ENCODE peak calls at places on chromosomes 13 and 19, in ten cellular contexts. One of them, this sample, is unnamed.

GRCh38 chr19:23393121-23393520 is 2.1 kb downstream of the ZNF91 start:
- DNase-seq in left ventricle myocardium superior: no peak
- DNase-seq in neural crest cell: no peak
- DNase-seq in NCI-H2081: no peak
- DNase-seq in body of pancreas: no peak
- DNase-seq in stimulated activated CD4-positive, alpha-beta T cell treated with anti-CD3 and anti-CD28 coated beads, Interleukin-12 subunit alpha, Interleukin-12 subunit beta, amount 100 ng/mL, for 4 hours: no peak
- DNase-seq in cerebellar nuclear complex: no peak
- DNase-seq in IMR-90: no peak
- DNase-seq in T-helper 9 cell: no peak
- DNase-seq in C1 segment of cervical spinal cord: no peak
- DNase-seq in this sample: no peak

GRCh38 chr13:98041081-98041820 is 87.8 kb downstream of the IPO5 start:
- DNase-seq in left ventricle myocardium superior: no peak
- DNase-seq in neural crest cell: no peak
- DNase-seq in NCI-H2081: no peak
- DNase-seq in body of pancreas: no peak
- DNase-seq in stimulated activated CD4-positive, alpha-beta T cell treated with anti-CD3 and anti-CD28 coated beads, Interleukin-12 subunit alpha, Interleukin-12 subunit beta, amount 100 ng/mL, for 4 hours: no peak
- DNase-seq in cerebellar nuclear complex: no peak
- DNase-seq in IMR-90: no peak
- DNase-seq in T-helper 9 cell: no peak
- DNase-seq in C1 segment of cervical spinal cord: no peak
- DNase-seq in this sample: no peak

GRCh38 chr19:52600639-52601024 is 30.5 kb downstream of the ZNF701 start:
- DNase-seq in left ventricle myocardium superior: peak
- DNase-seq in neural crest cell: no peak
- DNase-seq in NCI-H2081: no peak
- DNase-seq in body of pancreas: no peak
- DNase-seq in stimulated activated CD4-positive, alpha-beta T cell treated with anti-CD3 and anti-CD28 coated beads, Interleukin-12 subunit alpha, Interleukin-12 subunit beta, amount 100 ng/mL, for 4 hours: no peak
- DNase-seq in cerebellar nuclear complex: no peak
- DNase-seq in IMR-90: peak
- DNase-seq in T-helper 9 cell: no peak
- DNase-seq in C1 segment of cervical spinal cord: no peak
- DNase-seq in this sample: no peak

GRCh38 chr13:39016087-39016486 is 21.8 kb downstream of the PROSER1 start:
- DNase-seq in left ventricle myocardium superior: no peak
- DNase-seq in neural crest cell: no peak
- DNase-seq in NCI-H2081: no peak
- DNase-seq in body of pancreas: no peak
- DNase-seq in stimulated activated CD4-positive, alpha-beta T cell treated with anti-CD3 and anti-CD28 coated beads, Interleukin-12 subunit alpha, Interleukin-12 subunit beta, amount 100 ng/mL, for 4 hours: no peak
- DNase-seq in cerebellar nuclear complex: no peak
- DNase-seq in IMR-90: no peak
- DNase-seq in T-helper 9 cell: no peak
- DNase-seq in C1 segment of cervical spinal cord: no peak
- DNase-seq in this sample: no peak

GRCh38 chr13:32426981-32427851 is 714 bp downstream of the N4BP2L1 start:
- DNase-seq in left ventricle myocardium superior: peak
- DNase-seq in neural crest cell: peak
- DNase-seq in NCI-H2081: peak
- DNase-seq in body of pancreas: peak
- DNase-seq in stimulated activated CD4-positive, alpha-beta T cell treated with anti-CD3 and anti-CD28 coated beads, Interleukin-12 subunit alpha, Interleukin-12 subunit beta, amount 100 ng/mL, for 4 hours: peak
- DNase-seq in cerebellar nuclear complex: no peak
- DNase-seq in IMR-90: peak
- DNase-seq in T-helper 9 cell: peak
- DNase-seq in C1 segment of cervical spinal cord: no peak
- DNase-seq in this sample: peak

GRCh38 chr19:5964816-5965565 is 12.9 kb downstream of the RANBP3 start:
- DNase-seq in left ventricle myocardium superior: no peak
- DNase-seq in neural crest cell: no peak
- DNase-seq in NCI-H2081: no peak
- DNase-seq in body of pancreas: no peak
- DNase-seq in stimulated activated CD4-positive, alpha-beta T cell treated with anti-CD3 and anti-CD28 coated beads, Interleukin-12 subunit alpha, Interleukin-12 subunit beta, amount 100 ng/mL, for 4 hours: no peak
- DNase-seq in cerebellar nuclear complex: no peak
- DNase-seq in IMR-90: no peak
- DNase-seq in T-helper 9 cell: no peak
- DNase-seq in C1 segment of cervical spinal cord: no peak
- DNase-seq in this sample: no peak

GRCh38 chr19:13207237-13208130 is 57.3 kb downstream of the IER2 start:
- DNase-seq in left ventricle myocardium superior: peak
- DNase-seq in neural crest cell: peak
- DNase-seq in NCI-H2081: no peak
- DNase-seq in body of pancreas: no peak
- DNase-seq in stimulated activated CD4-positive, alpha-beta T cell treated with anti-CD3 and anti-CD28 coated beads, Interleukin-12 subunit alpha, Interleukin-12 subunit beta, amount 100 ng/mL, for 4 hours: no peak
- DNase-seq in cerebellar nuclear complex: no peak
- DNase-seq in IMR-90: no peak
- DNase-seq in T-helper 9 cell: no peak
- DNase-seq in C1 segment of cervical spinal cord: no peak
- DNase-seq in this sample: no peak

GRCh38 chr19:28482221-28482620 is 730.7 kb downstream of the UQCRFS1 start:
- DNase-seq in left ventricle myocardium superior: no peak
- DNase-seq in neural crest cell: no peak
- DNase-seq in NCI-H2081: no peak
- DNase-seq in body of pancreas: no peak
- DNase-seq in stimulated activated CD4-positive, alpha-beta T cell treated with anti-CD3 and anti-CD28 coated beads, Interleukin-12 subunit alpha, Interleukin-12 subunit beta, amount 100 ng/mL, for 4 hours: no peak
- DNase-seq in cerebellar nuclear complex: no peak
- DNase-seq in IMR-90: no peak
- DNase-seq in T-helper 9 cell: no peak
- DNase-seq in C1 segment of cervical spinal cord: no peak
- DNase-seq in this sample: peak

GRCh38 chr13:104586010-104586746 is 1520.0 kb upstream of the SLC10A2 start:
- DNase-seq in left ventricle myocardium superior: no peak
- DNase-seq in neural crest cell: no peak
- DNase-seq in NCI-H2081: no peak
- DNase-seq in body of pancreas: peak
- DNase-seq in stimulated activated CD4-positive, alpha-beta T cell treated with anti-CD3 and anti-CD28 coated beads, Interleukin-12 subunit alpha, Interleukin-12 subunit beta, amount 100 ng/mL, for 4 hours: no peak
- DNase-seq in cerebellar nuclear complex: no peak
- DNase-seq in IMR-90: peak
- DNase-seq in T-helper 9 cell: no peak
- DNase-seq in C1 segment of cervical spinal cord: no peak
- DNase-seq in this sample: no peak

GRCh38 chr13:48783181-48783630 is 129.5 kb downstream of the CYSLTR2 start:
- DNase-seq in left ventricle myocardium superior: peak
- DNase-seq in neural crest cell: no peak
- DNase-seq in NCI-H2081: no peak
- DNase-seq in body of pancreas: peak
- DNase-seq in stimulated activated CD4-positive, alpha-beta T cell treated with anti-CD3 and anti-CD28 coated beads, Interleukin-12 subunit alpha, Interleukin-12 subunit beta, amount 100 ng/mL, for 4 hours: no peak
- DNase-seq in cerebellar nuclear complex: no peak
- DNase-seq in IMR-90: peak
- DNase-seq in T-helper 9 cell: no peak
- DNase-seq in C1 segment of cervical spinal cord: no peak
- DNase-seq in this sample: no peak

GRCh38 chr19:39539165-39539518 is 819 bp downstream of the EID2 start:
- DNase-seq in left ventricle myocardium superior: no peak
- DNase-seq in neural crest cell: no peak
- DNase-seq in NCI-H2081: no peak
- DNase-seq in body of pancreas: no peak
- DNase-seq in stimulated activated CD4-positive, alpha-beta T cell treated with anti-CD3 and anti-CD28 coated beads, Interleukin-12 subunit alpha, Interleukin-12 subunit beta, amount 100 ng/mL, for 4 hours: no peak
- DNase-seq in cerebellar nuclear complex: no peak
- DNase-seq in IMR-90: peak
- DNase-seq in T-helper 9 cell: no peak
- DNase-seq in C1 segment of cervical spinal cord: no peak
- DNase-seq in this sample: no peak

GRCh38 chr13:99009987-99010551 is 32.2 kb upstream of the DOCK9 start:
- DNase-seq in left ventricle myocardium superior: no peak
- DNase-seq in neural crest cell: no peak
- DNase-seq in NCI-H2081: no peak
- DNase-seq in body of pancreas: no peak
- DNase-seq in stimulated activated CD4-positive, alpha-beta T cell treated with anti-CD3 and anti-CD28 coated beads, Interleukin-12 subunit alpha, Interleukin-12 subunit beta, amount 100 ng/mL, for 4 hours: no peak
- DNase-seq in cerebellar nuclear complex: no peak
- DNase-seq in IMR-90: no peak
- DNase-seq in T-helper 9 cell: no peak
- DNase-seq in C1 segment of cervical spinal cord: no peak
- DNase-seq in this sample: no peak

GRCh38 chr13:26423634-26424033 is 133.8 kb upstream of the WASF3 start:
- DNase-seq in left ventricle myocardium superior: peak
- DNase-seq in neural crest cell: no peak
- DNase-seq in NCI-H2081: no peak
- DNase-seq in body of pancreas: peak
- DNase-seq in stimulated activated CD4-positive, alpha-beta T cell treated with anti-CD3 and anti-CD28 coated beads, Interleukin-12 subunit alpha, Interleukin-12 subunit beta, amount 100 ng/mL, for 4 hours: no peak
- DNase-seq in cerebellar nuclear complex: no peak
- DNase-seq in IMR-90: peak
- DNase-seq in T-helper 9 cell: no peak
- DNase-seq in C1 segment of cervical spinal cord: no peak
- DNase-seq in this sample: no peak

GRCh38 chr13:39484506-39485313 is 118.3 kb downstream of the LHFPL6 start:
- DNase-seq in left ventricle myocardium superior: no peak
- DNase-seq in neural crest cell: no peak
- DNase-seq in NCI-H2081: no peak
- DNase-seq in body of pancreas: no peak
- DNase-seq in stimulated activated CD4-positive, alpha-beta T cell treated with anti-CD3 and anti-CD28 coated beads, Interleukin-12 subunit alpha, Interleukin-12 subunit beta, amount 100 ng/mL, for 4 hours: no peak
- DNase-seq in cerebellar nuclear complex: no peak
- DNase-seq in IMR-90: peak
- DNase-seq in T-helper 9 cell: no peak
- DNase-seq in C1 segment of cervical spinal cord: no peak
- DNase-seq in this sample: peak

GRCh38 chr13:94537740-94538630 is 58.0 kb downstream of the TGDS start:
- DNase-seq in left ventricle myocardium superior: no peak
- DNase-seq in neural crest cell: no peak
- DNase-seq in NCI-H2081: no peak
- DNase-seq in body of pancreas: no peak
- DNase-seq in stimulated activated CD4-positive, alpha-beta T cell treated with anti-CD3 and anti-CD28 coated beads, Interleukin-12 subunit alpha, Interleukin-12 subunit beta, amount 100 ng/mL, for 4 hours: no peak
- DNase-seq in cerebellar nuclear complex: no peak
- DNase-seq in IMR-90: no peak
- DNase-seq in T-helper 9 cell: no peak
- DNase-seq in C1 segment of cervical spinal cord: no peak
- DNase-seq in this sample: no peak